ENCODE peak calls at places on chromosomes 5 and 9, in four cellular contexts. G is NCI-H2081, W is cardiac fibroblast, L is A549. U is an unnamed sample.

GRCh38 chr9:73219985-73220626 is 68.4 kb downstream of the ANXA1 start:
- DNase-seq in G (no peak), W (peak), L (peak), U (peak)

GRCh38 chr5:76818844-76819831 is at the start of gene F2RL1:
- DNase-seq in G (peak), W (peak), L (peak), U (peak)

GRCh38 chr5:178310130-178310865 is 77.7 kb upstream of the PHYKPL start:
- DNase-seq in G (no peak), W (no peak), L (no peak), U (no peak)

GRCh38 chr5:57527875-57528274 is 45.3 kb upstream of the ACTBL2 start:
- DNase-seq in L (no peak), W (no peak), G (no peak), U (no peak)

GRCh38 chr9:33906769-33907168 is 89.8 kb downstream of the UBE2R2 start:
- DNase-seq in W (no peak), G (no peak), L (no peak), U (no peak)

GRCh38 chr5:137758719-137759312 is 4.7 kb upstream of the HNRNPA0 start:
- DNase-seq in L (peak), G (no peak), W (peak), U (no peak)

GRCh38 chr5:145797336-145797735 is 37.8 kb downstream of the PRELID2 start:
- DNase-seq in W (peak), L (no peak), G (no peak), U (no peak)

GRCh38 chr9:34256104-34256503 is 73.0 kb downstream of the KIF24 start:
- DNase-seq in W (no peak), L (no peak), G (peak), U (no peak)

GRCh38 chr5:165565921-165566320 is 2060.5 kb downstream of the MAT2B start:
- DNase-seq in L (no peak), W (no peak), G (no peak), U (no peak)

GRCh38 chr5:45578270-45578669 is 117.9 kb downstream of the HCN1 start:
- DNase-seq in L (peak), G (no peak), W (no peak), U (peak)

GRCh38 chr9:100473271-100474081 is 527 bp downstream of the TMEFF1 start:
- DNase-seq in L (peak), W (peak), G (peak), U (peak)

GRCh38 chr5:130279386-130279785 is 375.1 kb downstream of the CHSY3 start:
- DNase-seq in G (no peak), W (peak), L (no peak), U (no peak)

GRCh38 chr5:90939208-90939607 is 380.6 kb downstream of the ADGRV1 start:
- DNase-seq in W (peak), L (no peak), G (no peak), U (no peak)

GRCh38 chr5:1899201-1899600 is 16.5 kb upstream of the IRX4 start:
- DNase-seq in W (no peak), G (no peak), L (no peak), U (no peak)

GRCh38 chr5:79742549-79743136 is 53.0 kb downstream of the CMYA5 start:
- DNase-seq in W (no peak), G (no peak), L (no peak), U (no peak)

GRCh38 chr9:101513351-101513750 is 20.3 kb upstream of the RNF20 start:
- DNase-seq in W (no peak), L (no peak), G (no peak), U (no peak)

GRCh38 chr9:134353539-134353938 is 27.3 kb downstream of the RXRA start:
- DNase-seq in W (no peak), G (no peak), L (no peak), U (no peak)

GRCh38 chr5:65566505-65566904 is 3.4 kb downstream of the PPWD1 start:
- DNase-seq in W (no peak), G (no peak), L (no peak), U (no peak)